ENCODE peak calls at places on chromosomes 12 and 14, in four cellular contexts. One of them, this sample, is unnamed.

GRCh38 chr12:130644124-130644523 is 72.0 kb downstream of the RIMBP2 start:
- DNase-seq in GM20000: no peak
- DNase-seq in HFFc6: no peak
- DNase-seq in MCF 10A: no peak
- DNase-seq in this sample: no peak

GRCh38 chr14:48805315-48805714 is 780.9 kb downstream of the RPS29 start:
- DNase-seq in GM20000: no peak
- DNase-seq in HFFc6: no peak
- DNase-seq in MCF 10A: no peak
- DNase-seq in this sample: no peak

GRCh38 chr12:65511134-65511912 is 232.8 kb downstream of the MSRB3 start:
- DNase-seq in GM20000: no peak
- DNase-seq in HFFc6: no peak
- DNase-seq in MCF 10A: no peak
- DNase-seq in this sample: no peak

GRCh38 chr14:66228267-66228970 is 257.8 kb upstream of the CCDC196 start:
- DNase-seq in GM20000: no peak
- DNase-seq in HFFc6: no peak
- DNase-seq in MCF 10A: peak
- DNase-seq in this sample: peak

GRCh38 chr12:68481181-68481941 is 129.3 kb upstream of the RAP1B start:
- DNase-seq in GM20000: peak
- DNase-seq in HFFc6: no peak
- DNase-seq in MCF 10A: no peak
- DNase-seq in this sample: no peak

GRCh38 chr12:131012279-131013069 is 58.8 kb downstream of the ADGRD1 start:
- DNase-seq in GM20000: no peak
- DNase-seq in HFFc6: no peak
- DNase-seq in MCF 10A: no peak
- DNase-seq in this sample: no peak

GRCh38 chr12:17665839-17666238 is 424.2 kb downstream of the RERGL start:
- DNase-seq in GM20000: no peak
- DNase-seq in HFFc6: no peak
- DNase-seq in MCF 10A: no peak
- DNase-seq in this sample: no peak

GRCh38 chr14:88036422-88036821 is 31.5 kb downstream of the GPR65 start:
- DNase-seq in GM20000: no peak
- DNase-seq in HFFc6: no peak
- DNase-seq in MCF 10A: no peak
- DNase-seq in this sample: no peak

GRCh38 chr12:8951744-8952143 is 2.3 kb upstream of the M6PR start:
- DNase-seq in GM20000: no peak
- DNase-seq in HFFc6: no peak
- DNase-seq in MCF 10A: no peak
- DNase-seq in this sample: no peak

GRCh38 chr14:71060795-71061455 is 153.7 kb downstream of the PCNX1 start:
- DNase-seq in GM20000: no peak
- DNase-seq in HFFc6: peak
- DNase-seq in MCF 10A: no peak
- DNase-seq in this sample: peak

GRCh38 chr12:68225576-68226476 is at the start of gene IL26:
- DNase-seq in GM20000: no peak
- DNase-seq in HFFc6: no peak
- DNase-seq in MCF 10A: no peak
- DNase-seq in this sample: peak

GRCh38 chr14:74963705-74964271 is 8.4 kb upstream of the PGF start:
- DNase-seq in GM20000: no peak
- DNase-seq in HFFc6: peak
- DNase-seq in MCF 10A: peak
- DNase-seq in this sample: peak

GRCh38 chr12:96233941-96234461 is 39.8 kb downstream of the ELK3 start:
- DNase-seq in GM20000: no peak
- DNase-seq in HFFc6: peak
- DNase-seq in MCF 10A: peak
- DNase-seq in this sample: no peak

GRCh38 chr12:3034067-3034750 is 43.0 kb upstream of the TSPAN9 start:
- DNase-seq in GM20000: peak
- DNase-seq in HFFc6: peak
- DNase-seq in MCF 10A: peak
- DNase-seq in this sample: peak

GRCh38 chr12:3038166-3038565 is 39.0 kb upstream of the TSPAN9 start:
- DNase-seq in GM20000: no peak
- DNase-seq in HFFc6: no peak
- DNase-seq in MCF 10A: no peak
- DNase-seq in this sample: no peak

GRCh38 chr12:3036901-3037600 is 40.1 kb upstream of the TSPAN9 start:
- DNase-seq in GM20000: no peak
- DNase-seq in HFFc6: no peak
- DNase-seq in MCF 10A: no peak
- DNase-seq in this sample: no peak

GRCh38 chr12:3035171-3035570 is 42.0 kb upstream of the TSPAN9 start:
- DNase-seq in GM20000: no peak
- DNase-seq in HFFc6: peak
- DNase-seq in MCF 10A: no peak
- DNase-seq in this sample: peak

GRCh38 chr12:3035815-3036702 is 41.1 kb upstream of the TSPAN9 start:
- DNase-seq in GM20000: no peak
- DNase-seq in HFFc6: peak
- DNase-seq in MCF 10A: no peak
- DNase-seq in this sample: peak
- TF ChIP-seq CTCF in GM20000: no peak
- TF ChIP-seq CTCF in HFFc6: peak
- TF ChIP-seq CTCF in MCF 10A: peak
- TF ChIP-seq CTCF in this sample: peak

DNA sequence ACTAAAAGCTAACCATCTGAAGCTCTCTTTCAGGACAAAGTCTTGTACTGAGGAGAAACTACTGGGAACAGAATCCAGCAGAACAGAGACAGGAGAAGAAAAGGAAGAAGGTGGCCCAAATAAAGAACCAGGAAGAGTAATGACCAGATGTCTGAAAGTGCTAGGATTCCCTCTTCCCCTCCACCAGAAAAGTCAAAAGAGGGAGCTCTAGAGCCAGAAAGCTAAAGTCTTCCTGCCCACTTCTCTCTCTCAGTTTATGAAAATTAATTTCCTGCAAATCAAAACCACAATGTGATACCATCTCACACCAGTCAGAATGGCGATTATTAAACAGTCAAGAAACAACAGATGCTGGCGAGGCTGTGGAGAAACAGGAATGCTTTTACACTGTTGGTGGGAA is 47.2 kb downstream of the SPPL3 start:
- DNase-seq in GM20000: no peak
- DNase-seq in HFFc6: peak
- DNase-seq in MCF 10A: peak
- DNase-seq in this sample: no peak
- TF ChIP-seq CTCF in GM20000: peak
- TF ChIP-seq CTCF in HFFc6: peak
- TF ChIP-seq CTCF in MCF 10A: peak
- TF ChIP-seq CTCF in this sample: peak

GRCh38 chr12:27999521-27999920 is 27.0 kb upstream of the PTHLH start:
- DNase-seq in GM20000: no peak
- DNase-seq in HFFc6: peak
- DNase-seq in MCF 10A: peak
- DNase-seq in this sample: peak
- TF ChIP-seq CTCF in GM20000: no peak
- TF ChIP-seq CTCF in HFFc6: no peak
- TF ChIP-seq CTCF in MCF 10A: no peak
- TF ChIP-seq CTCF in this sample: no peak

GRCh38 chr14:41457393-41457792 is 149.3 kb upstream of the LRFN5 start:
- DNase-seq in GM20000: no peak
- DNase-seq in HFFc6: no peak
- DNase-seq in MCF 10A: no peak
- DNase-seq in this sample: no peak

GRCh38 chr14:41461380-41461779 is 145.3 kb upstream of the LRFN5 start:
- DNase-seq in GM20000: no peak
- DNase-seq in HFFc6: no peak
- DNase-seq in MCF 10A: no peak
- DNase-seq in this sample: no peak
- TF ChIP-seq CTCF in GM20000: no peak
- TF ChIP-seq CTCF in HFFc6: no peak
- TF ChIP-seq CTCF in MCF 10A: no peak
- TF ChIP-seq CTCF in this sample: no peak

GRCh38 chr12:47079365-47079893 is at the start of gene PCED1B:
- DNase-seq in GM20000: peak
- DNase-seq in HFFc6: peak
- DNase-seq in MCF 10A: peak
- DNase-seq in this sample: peak
- TF ChIP-seq CTCF in GM20000: peak
- TF ChIP-seq CTCF in HFFc6: peak
- TF ChIP-seq CTCF in MCF 10A: peak
- TF ChIP-seq CTCF in this sample: peak

GRCh38 chr14:99233222-99234035 is 38.6 kb downstream of the BCL11B start:
- DNase-seq in GM20000: no peak
- DNase-seq in HFFc6: no peak
- DNase-seq in MCF 10A: no peak
- DNase-seq in this sample: no peak
- TF ChIP-seq CTCF in GM20000: no peak
- TF ChIP-seq CTCF in HFFc6: no peak
- TF ChIP-seq CTCF in MCF 10A: no peak
- TF ChIP-seq CTCF in this sample: no peak

DNA sequence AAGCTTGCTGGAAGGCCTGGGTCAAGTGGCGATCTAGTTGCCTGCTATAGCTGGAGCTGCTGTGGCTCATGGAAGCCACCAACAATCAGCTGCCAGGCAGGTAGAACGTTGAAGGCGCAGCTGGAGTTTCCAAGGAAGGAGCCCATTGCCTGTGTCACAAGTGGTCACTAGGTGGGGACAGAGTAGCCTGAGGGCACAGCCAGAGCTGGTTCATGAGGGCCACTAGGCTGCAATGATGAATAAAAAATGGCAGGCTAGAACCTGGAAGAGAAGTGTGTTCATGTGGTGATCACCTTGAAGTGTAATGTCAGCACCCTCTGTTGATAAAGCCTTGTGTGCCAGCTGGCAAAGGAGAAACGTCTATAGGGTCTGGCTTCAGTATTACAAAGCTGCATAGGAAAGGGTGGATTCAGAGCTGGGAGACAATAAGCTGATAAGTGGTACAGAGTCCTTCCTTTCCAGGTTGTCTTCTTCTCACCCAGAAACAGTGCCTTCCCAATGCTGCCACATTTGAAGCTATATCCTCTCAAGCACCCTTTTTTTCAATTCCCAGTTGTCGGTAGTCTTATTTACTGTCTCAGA is 165.8 kb downstream of the EMP1 start:
- DNase-seq in GM20000: peak
- DNase-seq in HFFc6: peak
- DNase-seq in MCF 10A: peak
- DNase-seq in this sample: peak
- TF ChIP-seq CTCF in GM20000: peak
- TF ChIP-seq CTCF in HFFc6: peak
- TF ChIP-seq CTCF in MCF 10A: peak
- TF ChIP-seq CTCF in this sample: peak

GRCh38 chr12:82862069-82862841 is 175.5 kb downstream of the TMTC2 start:
- DNase-seq in GM20000: no peak
- DNase-seq in HFFc6: peak
- DNase-seq in MCF 10A: no peak
- DNase-seq in this sample: peak
- TF ChIP-seq CTCF in GM20000: no peak
- TF ChIP-seq CTCF in HFFc6: no peak
- TF ChIP-seq CTCF in MCF 10A: no peak
- TF ChIP-seq CTCF in this sample: no peak

DNA sequence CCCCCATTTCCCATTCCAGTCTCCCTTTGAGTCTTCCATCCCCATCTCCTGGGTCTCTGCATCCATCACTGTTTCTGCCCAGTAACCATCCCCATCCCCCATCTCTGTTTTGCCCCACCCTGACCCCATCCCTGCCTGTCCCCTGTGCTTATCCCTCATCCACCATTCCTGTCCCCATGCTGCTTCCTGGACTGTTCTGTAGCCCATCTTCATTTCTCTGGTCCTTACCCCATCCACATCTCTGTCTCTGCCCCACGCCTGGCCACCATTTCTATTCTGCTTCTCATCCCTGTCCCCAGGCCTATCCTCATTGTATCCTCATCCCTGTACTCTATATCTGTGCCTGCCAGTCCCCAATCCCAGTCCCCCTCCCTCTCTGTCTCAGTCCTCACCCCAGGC is 4.2 kb downstream of the NXPH4 start:
- DNase-seq in GM20000: no peak
- DNase-seq in HFFc6: no peak
- DNase-seq in MCF 10A: no peak
- DNase-seq in this sample: no peak
- TF ChIP-seq CTCF in GM20000: no peak
- TF ChIP-seq CTCF in HFFc6: no peak
- TF ChIP-seq CTCF in MCF 10A: no peak
- TF ChIP-seq CTCF in this sample: no peak

This sample was measured in choroid plexus epithelial cell.